ENCODE peak calls at places on chromosome 14, in eight cellular contexts. T is stomach, S is ovary, U is Peyer's patch, W is testis, G is heart left ventricle, B is transverse colon, D is GM12892. X is an unnamed sample.

GRCh38 chr14:81565441-81566290 is 32.0 kb upstream of the SEL1L start:
- DNase-seq in U (no peak), B (no peak), W (peak), T (no peak), G (no peak), D (no peak), S (no peak), X (peak)

GRCh38 chr14:66140213-66140918 is 345.8 kb upstream of the CCDC196 start:
- DNase-seq in T (no peak), U (no peak), W (no peak), S (no peak), G (no peak), B (no peak), D (peak), X (no peak)

GRCh38 chr14:104647467-104648063 is 41.9 kb upstream of the INF2 start:
- DNase-seq in G (no peak), U (no peak), B (no peak), T (no peak), D (no peak), S (no peak), W (no peak), X (no peak)

GRCh38 chr14:45246633-45247173 is 6.3 kb downstream of the MIS18BP1 start:
- DNase-seq in U (no peak), D (no peak), B (no peak), W (no peak), T (no peak), G (no peak), S (no peak), X (no peak)

GRCh38 chr14:19851365-19851764 is 23.6 kb upstream of the OR4K2 start:
- DNase-seq in U (no peak), G (no peak), D (no peak), T (no peak), W (no peak), B (no peak), S (no peak), X (no peak)

GRCh38 chr14:85974602-85975001 is 444.7 kb downstream of the FLRT2 start:
- DNase-seq in T (no peak), G (no peak), W (no peak), U (no peak), D (no peak), S (no peak), B (no peak), X (no peak)

GRCh38 chr14:40656301-40656700 is 950.4 kb upstream of the LRFN5 start:
- DNase-seq in B (no peak), T (no peak), U (no peak), W (no peak), G (no peak), D (no peak), S (no peak), X (no peak)

GRCh38 chr14:104697892-104698583 is 8.6 kb downstream of the INF2 start:
- DNase-seq in T (no peak), U (no peak), S (no peak), B (no peak), G (no peak), D (no peak), W (peak), X (no peak)

GRCh38 chr14:57692671-57693070 is 173.2 kb downstream of the SLC35F4 start:
- DNase-seq in D (no peak), W (no peak), U (no peak), S (no peak), T (no peak), G (no peak), B (no peak), X (no peak)

GRCh38 chr14:42214981-42215491 is 608.4 kb downstream of the LRFN5 start:
- DNase-seq in D (no peak), B (no peak), W (no peak), T (no peak), S (no peak), G (no peak), U (no peak), X (no peak)

GRCh38 chr14:55386037-55386798 is 25.4 kb downstream of the ATG14 start:
- DNase-seq in G (no peak), B (peak), W (no peak), U (no peak), T (no peak), S (no peak), D (no peak), X (no peak)

GRCh38 chr14:22939684-22940083 is 10.5 kb upstream of the PRMT5 start:
- DNase-seq in B (no peak), W (no peak), D (no peak), T (no peak), G (no peak), S (no peak), U (no peak), X (no peak)

GRCh38 chr14:26773906-26774593 is 176.2 kb upstream of the NOVA1 start:
- DNase-seq in B (no peak), G (no peak), D (no peak), U (no peak), T (no peak), S (no peak), W (no peak), X (no peak)

GRCh38 chr14:95533391-95533821 is 1.4 kb upstream of the GLRX5 start:
- DNase-seq in W (peak), B (no peak), G (no peak), U (peak), D (no peak), T (no peak), S (no peak), X (no peak)

GRCh38 chr14:92690171-92691011 is 58.0 kb downstream of the LGMN start:
- DNase-seq in B (peak), T (peak), G (peak), D (no peak), U (no peak), S (no peak), W (peak), X (no peak)

GRCh38 chr14:59018978-59019377 is 169.5 kb upstream of the DAAM1 start:
- DNase-seq in S (no peak), G (no peak), U (no peak), T (no peak), B (no peak), W (no peak), D (no peak), X (no peak)

GRCh38 chr14:28626780-28627179 is 139.8 kb upstream of the FOXG1 start:
- DNase-seq in G (no peak), U (no peak), T (no peak), W (no peak), S (no peak), D (no peak), B (no peak), X (no peak)

GRCh38 chr14:101843665-101844064 is 82.2 kb downstream of the PPP2R5C start:
- DNase-seq in W (no peak), T (no peak), B (peak), D (no peak), U (peak), S (no peak), G (no peak), X (no peak)

GRCh38 chr14:92751819-92752218 is 3.4 kb upstream of the LGMN start:
- DNase-seq in D (no peak), W (no peak), G (no peak), U (no peak), S (no peak), T (no peak), B (no peak), X (no peak)

GRCh38 chr14:69818760-69819191 is 21.7 kb upstream of the SLC10A1 start:
- DNase-seq in D (peak), W (peak), G (no peak), U (peak), B (peak), S (peak), T (no peak), X (peak)

GRCh38 chr14:34873591-34874385 is 1.4 kb downstream of the BAZ1A start:
- DNase-seq in T (peak), B (peak), U (peak), G (peak), D (peak), S (peak), W (no peak), X (peak)
- TF ChIP-seq POLR2A in T (no peak), B (peak), U (peak), G (peak), D (peak), S (peak), W (no peak), X (peak)

GRCh38 chr14:52241102-52241793 is 26.2 kb upstream of the PTGDR start:
- DNase-seq in B (no peak), G (no peak), W (no peak), S (no peak), T (no peak), D (no peak), U (no peak), X (no peak)
- TF ChIP-seq POLR2A in B (no peak), G (no peak), W (no peak), S (no peak), T (no peak), D (no peak), U (no peak), X (no peak)

GRCh38 chr14:67816326-67817009 is at the start of gene ZFYVE26:
- DNase-seq in W (peak), G (peak), S (peak), D (peak), U (peak), T (peak), B (peak), X (peak)
- TF ChIP-seq POLR2A in W (no peak), G (peak), S (peak), D (peak), U (peak), T (no peak), B (peak), X (no peak)

GRCh38 chr14:74147571-74147970 is 62.8 kb downstream of the LIN52 start:
- DNase-seq in W (no peak), T (no peak), S (no peak), G (no peak), B (no peak), D (no peak), U (no peak), X (no peak)
- TF ChIP-seq POLR2A in W (no peak), T (no peak), S (no peak), G (no peak), B (no peak), D (no peak), U (no peak), X (no peak)

DNA sequence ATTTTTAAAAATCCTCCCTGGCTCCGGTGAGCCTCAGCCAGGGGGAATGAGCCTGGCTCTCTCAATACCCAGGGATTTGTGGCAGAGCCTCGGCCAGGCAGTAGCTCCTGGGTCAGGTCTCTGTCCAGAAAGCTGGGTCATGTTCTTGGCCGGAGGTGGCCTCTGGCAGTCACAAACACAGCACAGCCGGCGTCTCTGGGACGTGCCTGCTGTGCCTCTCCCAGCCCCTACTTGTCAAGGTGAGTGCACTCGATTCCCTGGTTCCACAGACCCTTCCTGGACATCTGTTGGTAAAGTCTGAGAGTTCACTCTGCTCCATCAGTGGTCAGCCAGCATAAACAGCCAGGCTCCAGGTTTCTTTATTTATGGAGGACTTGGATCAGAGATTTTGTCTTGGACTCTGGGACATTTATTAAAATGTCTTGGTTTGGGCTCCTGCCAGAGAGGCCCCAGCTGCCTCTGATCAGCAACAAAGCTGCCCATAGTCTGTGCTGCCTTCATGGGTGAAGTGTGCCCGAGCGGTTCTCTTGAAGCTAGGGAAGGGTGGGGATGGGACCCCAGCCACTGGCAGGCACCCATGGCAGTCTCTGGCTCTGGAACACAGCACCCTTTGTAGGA is 56.7 kb downstream of the DGLUCY start:
- DNase-seq in W (no peak), D (no peak), S (peak), G (no peak), U (no peak), B (no peak), T (peak), X (peak)
- TF ChIP-seq POLR2A in W (no peak), D (no peak), S (no peak), G (no peak), U (no peak), B (no peak), T (no peak), X (no peak)

GRCh38 chr14:106822905-106823304 is 1296.5 kb downstream of the TMEM121 start:
- DNase-seq in T (no peak), S (no peak), B (no peak), W (no peak), U (no peak), G (no peak), D (no peak), X (no peak)
- TF ChIP-seq POLR2A in T (no peak), S (no peak), B (no peak), W (no peak), U (no peak), G (no peak), D (no peak), X (no peak)

GRCh38 chr14:79555429-79555828 is 655.9 kb downstream of the DIO2 start:
- DNase-seq in U (no peak), T (no peak), W (no peak), B (no peak), D (no peak), S (no peak), G (no peak), X (no peak)
- TF ChIP-seq POLR2A in U (no peak), T (no peak), W (no peak), B (no peak), D (no peak), S (no peak), G (no peak), X (no peak)

GRCh38 chr14:100237735-100238418 is 1.1 kb upstream of the YY1 start:
- DNase-seq in S (no peak), B (peak), U (peak), D (peak), W (peak), T (peak), G (peak), X (peak)
- TF ChIP-seq POLR2A in S (no peak), B (no peak), U (no peak), D (no peak), W (no peak), T (no peak), G (no peak), X (no peak)

DNA sequence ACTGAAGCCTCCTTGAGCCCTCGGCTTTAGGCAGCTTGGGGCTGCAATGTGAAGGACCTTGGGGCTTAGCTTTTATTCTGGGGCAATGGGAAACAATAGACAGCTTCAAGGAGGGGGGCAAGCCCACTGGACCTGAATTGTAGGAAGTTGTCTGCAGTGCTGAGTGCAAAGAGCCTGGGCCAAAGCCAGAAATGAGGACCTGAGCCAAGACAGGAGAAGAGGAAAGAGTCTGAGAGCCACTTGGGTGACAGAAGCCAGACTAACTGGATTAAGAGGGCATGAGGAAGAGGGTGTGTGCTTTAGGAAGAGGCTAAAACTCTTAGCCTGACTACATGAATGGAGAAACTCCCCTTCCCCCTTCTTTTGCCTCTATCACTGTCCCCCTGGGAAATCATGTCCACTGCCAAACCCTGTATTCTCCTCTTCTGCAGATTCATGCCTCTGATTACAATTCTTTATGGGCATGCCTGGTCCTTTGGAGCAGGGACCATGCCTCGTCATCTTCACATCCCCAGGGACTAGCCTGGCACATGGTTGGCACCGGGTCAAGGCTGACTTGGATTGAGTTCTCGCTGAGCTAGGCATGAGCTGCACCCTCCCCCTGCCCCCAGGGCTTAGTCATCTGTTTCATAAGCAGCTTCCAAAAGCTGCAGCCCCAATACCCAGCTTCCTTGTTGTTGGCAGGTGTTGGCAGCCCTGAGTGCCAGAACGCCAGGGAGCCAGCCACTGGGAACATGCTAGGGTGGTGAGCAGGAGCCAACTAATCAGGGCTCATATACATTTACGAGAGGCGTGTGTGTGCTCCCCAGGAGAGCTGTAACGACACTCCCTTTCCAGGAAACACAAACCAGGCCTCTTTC is 27.8 kb upstream of the JDP2 start:
- DNase-seq in B (peak), W (peak), S (peak), T (peak), G (peak), U (peak), D (no peak), X (peak)
- TF ChIP-seq POLR2A in B (no peak), W (no peak), S (no peak), T (no peak), G (no peak), U (peak), D (no peak), X (no peak)

DNA sequence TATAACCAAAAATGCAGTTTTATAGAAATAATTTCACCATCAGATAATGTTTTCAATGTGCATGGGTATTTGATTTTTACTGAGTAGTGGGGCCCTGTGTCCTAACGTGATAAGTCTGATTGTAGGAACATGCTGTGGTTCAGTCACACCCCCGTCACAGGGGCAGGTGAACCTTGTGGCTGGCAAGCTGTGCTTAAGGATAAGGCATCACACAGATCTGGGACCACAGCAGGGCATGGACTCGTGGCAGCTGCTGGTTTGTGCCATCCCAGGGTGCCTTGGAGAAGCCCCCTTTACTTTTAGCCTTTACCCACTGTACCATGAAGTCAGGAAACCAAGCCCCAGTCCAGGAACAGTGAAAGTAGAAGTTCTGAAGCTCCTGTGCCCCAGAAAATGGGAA is 16.7 kb downstream of the CCNK start:
- DNase-seq in U (no peak), B (no peak), D (no peak), T (no peak), W (no peak), G (no peak), S (no peak), X (no peak)
- TF ChIP-seq POLR2A in U (no peak), B (no peak), D (no peak), T (no peak), W (no peak), G (no peak), S (no peak), X (no peak)